ENCODE peak calls at places on chromosomes 12 and 14, in five cellular contexts. W, D, I, V and X are unnamed samples. For H3K4me1, the result is how much of the 10 kb centered on the place peaks cover.

GRCh38 chr14:99950191-99950590 is 115.0 kb upstream of the EVL start:
- DNase-seq in W (no peak), D (no peak), I (no peak), V (no peak), X (no peak)

GRCh38 chr14:92460541-92460915 is 53.1 kb upstream of the RIN3 start:
- DNase-seq in W (peak), D (no peak), I (no peak), V (no peak), X (no peak)

GRCh38 chr12:243381-243780 is 19.3 kb downstream of the SLC6A13 start:
- DNase-seq in W (no peak), D (no peak), I (no peak), V (no peak), X (no peak)

GRCh38 chr14:104821229-104821945 is 20.5 kb downstream of the ZBTB42 start:
- DNase-seq in W (no peak), D (peak), I (no peak), V (no peak), X (no peak)

GRCh38 chr14:106831322-106831720 is 1304.9 kb downstream of the TMEM121 start:
- DNase-seq in W (no peak), D (no peak), I (peak), V (no peak), X (peak)

GRCh38 chr14:68951800-68952540 is 27.1 kb downstream of the ACTN1 start:
- DNase-seq in W (no peak), D (no peak), I (no peak), V (no peak), X (no peak)

GRCh38 chr12:39272934-39273770 is 169.8 kb downstream of the KIF21A start:
- DNase-seq in W (no peak), D (no peak), I (peak), V (peak), X (peak)

GRCh38 chr14:69693823-69694729 is 72.9 kb upstream of the SRSF5 start:
- DNase-seq in W (no peak), D (peak), I (no peak), V (no peak), X (peak)

GRCh38 chr14:104882325-104882973 is 17.4 kb downstream of the CEP170B start:
- DNase-seq in W (peak), D (no peak), I (peak), V (peak), X (peak)

GRCh38 chr14:80004871-80005270 is 206.4 kb downstream of the DIO2 start:
- DNase-seq in W (no peak), D (no peak), I (no peak), V (no peak), X (no peak)

GRCh38 chr12:76878045-76878898 is 547 bp downstream of the CSRP2 start:
- DNase-seq in W (peak), D (peak), I (peak), V (peak), X (peak)

GRCh38 chr12:48972213-48973021 is 882 bp upstream of the WNT10B start:
- DNase-seq in W (no peak), D (no peak), I (no peak), V (no peak), X (no peak)

GRCh38 chr12:53170245-53170644 is 10.3 kb upstream of the ZNF740 start:
- DNase-seq in W (peak), D (no peak), I (no peak), V (no peak), X (no peak)

GRCh38 chr12:11923067-11923466 is 147.7 kb upstream of the BCL2L14 start:
- DNase-seq in W (no peak), D (no peak), I (no peak), V (no peak), X (no peak)

GRCh38 chr14:94681300-94682060 is 69.3 kb downstream of the SERPINA3 start:
- DNase-seq in W (peak), D (no peak), I (peak), V (peak), X (peak)

GRCh38 chr14:32469388-32470160 is 140.5 kb downstream of the AKAP6 start:
- DNase-seq in W (no peak), D (no peak), I (peak), V (peak), X (no peak)

GRCh38 chr14:23323838-23324454 is 2.7 kb downstream of the PABPN1 start:
- DNase-seq in W (no peak), D (no peak), I (no peak), V (no peak), X (no peak)

GRCh38 chr14:64089920-64090319 is 204.3 kb downstream of the ESR2 start:
- DNase-seq in W (no peak), D (no peak), I (no peak), V (no peak), X (peak)

GRCh38 chr12:20722142-20722541 is 27.0 kb downstream of the SLCO1C1 start:
- DNase-seq in W (no peak), D (no peak), I (no peak), V (no peak), X (no peak)

GRCh38 chr12:123433615-123434014 is 2.9 kb downstream of the RILPL2 start:
- DNase-seq in W (no peak), D (no peak), I (no peak), V (no peak), X (no peak)

GRCh38 chr14:68507544-68508081 is 285.3 kb downstream of the ZFP36L1 start:
- DNase-seq in W (no peak), D (no peak), I (peak), V (no peak), X (no peak)

GRCh38 chr12:34363050-34363673 is 340.9 kb downstream of the ALG10 start:
- DNase-seq in W (no peak), D (no peak), I (no peak), V (no peak), X (no peak)

GRCh38 chr14:98173291-98173690 is 1098.7 kb downstream of the BCL11B start:
- DNase-seq in W (no peak), D (no peak), I (peak), V (no peak), X (no peak)

GRCh38 chr12:115223322-115223721 is 539.3 kb upstream of the TBX3 start:
- DNase-seq in W (no peak), D (peak), I (no peak), V (no peak), X (no peak)

GRCh38 chr14:51006781-51007211 is 62.5 kb upstream of the PYGL start:
- DNase-seq in W (peak), D (peak), I (no peak), V (no peak), X (peak)

GRCh38 chr12:125193798-125194562 is 128.7 kb downstream of the AACS start:
- DNase-seq in W (no peak), D (no peak), I (no peak), V (no peak), X (no peak)

GRCh38 chr14:65042731-65043372 is 56.2 kb downstream of the FNTB start:
- DNase-seq in W (no peak), D (no peak), I (no peak), V (no peak), X (no peak)

GRCh38 chr12:113071427-113072112 is 15.0 kb downstream of the DTX1 start:
- DNase-seq in W (no peak), D (no peak), I (no peak), V (no peak), X (no peak)

GRCh38 chr14:104746951-104747481 is 5.9 kb upstream of the SIVA1 start:
- DNase-seq in W (peak), D (no peak), I (no peak), V (no peak), X (no peak)

GRCh38 chr12:56721721-56722120 is 3.4 kb downstream of the NACA start:
- DNase-seq in W (no peak), D (no peak), I (no peak), V (no peak), X (no peak)

GRCh38 chr12:56724660-56724988 is 475 bp downstream of the NACA start:
- DNase-seq in W (no peak), D (peak), I (no peak), V (no peak), X (no peak)

GRCh38 chr12:56722832-56723231 is 2.3 kb downstream of the NACA start:
- DNase-seq in W (no peak), D (no peak), I (no peak), V (no peak), X (no peak)

GRCh38 chr12:56723889-56724659 is 1.0 kb downstream of the NACA start:
- DNase-seq in W (peak), D (peak), I (peak), V (no peak), X (peak)

DNA sequence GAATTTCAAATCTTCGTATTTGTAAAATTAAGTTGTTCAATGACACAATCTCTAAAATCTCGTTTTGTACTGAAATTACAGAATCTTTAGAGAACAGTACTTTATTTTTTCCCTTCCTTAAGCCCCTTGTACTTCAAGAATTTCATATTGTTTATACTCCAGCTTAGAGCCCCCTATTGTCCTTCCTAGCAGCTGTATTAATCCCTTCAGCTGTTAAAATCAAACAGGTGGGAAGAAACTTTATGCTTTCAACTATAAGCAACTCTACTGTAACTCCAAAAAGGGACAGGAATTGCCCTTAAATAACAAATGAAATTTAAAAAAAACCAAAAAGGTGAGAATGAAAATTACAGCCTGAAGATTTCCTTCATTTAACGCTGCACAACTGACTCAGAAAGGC is 1.7 kb downstream of the NACA start:
- DNase-seq in W (no peak), D (no peak), I (no peak), V (no peak), X (peak)
- H3K4me1 ChIP-seq in W (under half), D (half or more), I (half or more), V (under half), X (under half)

GRCh38 chr14:37172024-37172869 is at the start of gene SLC25A21:
- DNase-seq in W (peak), D (peak), I (no peak), V (peak), X (no peak)
- H3K4me3 ChIP-seq in W (peak), D (peak), I (no peak), V (peak), X (no peak)

DNA sequence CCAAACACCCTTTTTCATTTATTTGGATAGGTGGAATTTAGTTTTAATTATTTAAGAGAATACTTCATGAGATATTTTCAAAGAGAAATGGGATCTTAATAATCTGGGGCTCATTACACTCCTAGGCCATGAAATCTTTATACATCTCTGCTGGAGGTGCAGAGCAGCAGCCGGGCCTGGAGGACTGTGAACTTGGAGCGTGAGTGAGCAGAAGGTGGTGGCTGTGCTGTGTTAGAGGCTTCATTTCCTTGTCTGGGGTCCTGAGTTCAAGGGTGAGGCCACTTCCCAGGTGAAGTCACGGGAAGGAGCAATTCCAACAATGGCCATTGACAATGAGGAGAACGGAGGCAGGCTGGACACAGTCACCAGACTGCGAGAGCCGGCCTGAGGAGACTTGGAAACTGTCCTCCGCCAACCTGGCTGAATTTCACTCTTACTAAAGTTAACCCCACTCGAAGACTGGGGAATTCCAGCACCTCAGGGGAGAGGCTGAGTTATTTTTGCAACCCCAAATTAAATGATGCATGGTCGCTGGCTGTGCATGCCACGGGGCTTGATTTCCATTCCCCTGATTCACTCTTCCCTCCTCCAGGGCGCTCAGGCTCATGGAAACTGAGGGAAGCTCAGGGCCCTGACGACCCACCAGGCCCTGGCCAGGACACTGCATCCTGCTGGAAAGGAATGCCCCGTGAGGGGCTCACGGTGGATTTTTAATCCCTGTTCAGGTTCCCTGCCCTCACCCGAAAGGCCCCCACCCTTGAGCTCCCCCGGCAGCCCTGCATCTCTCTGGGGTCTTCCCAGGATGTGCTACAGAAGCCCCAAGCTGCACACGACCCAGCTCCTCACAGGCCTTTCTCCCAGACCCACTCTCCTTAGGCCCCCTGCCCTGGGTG is 22.6 kb upstream of the TRAF3 start:
- DNase-seq in W (no peak), D (no peak), I (no peak), V (no peak), X (no peak)
- H3K4me1 ChIP-seq in W (under half), D (under half), I (under half), V (under half), X (under half)

GRCh38 chr12:121799175-121799841 is 4.5 kb upstream of the SETD1B start:
- DNase-seq in W (peak), D (peak), I (peak), V (peak), X (peak)
- H3K4me3 ChIP-seq in W (peak), D (peak), I (peak), V (peak), X (peak)